ENCODE peak calls at places on chromosomes 3 and 15, in five cellular contexts. U, M, R, E and Y are unnamed samples.

GRCh38 chr3:120059081-120059864 is 35.0 kb downstream of the GSK3B start:
- ATAC-seq in U (no peak), M (no peak), R (peak), E (no peak), Y (no peak)

GRCh38 chr15:42157981-42158765 is 1.7 kb upstream of the PLA2G4F start:
- ATAC-seq in U (no peak), M (peak), R (no peak), E (no peak), Y (no peak)

GRCh38 chr15:58070801-58071418 is 5.4 kb upstream of the ALDH1A2 start:
- ATAC-seq in U (no peak), M (no peak), R (peak), E (no peak), Y (no peak)

GRCh38 chr3:72380711-72381508 is 467.3 kb downstream of the SHQ1 start:
- ATAC-seq in U (peak), M (no peak), R (peak), E (no peak), Y (no peak)

GRCh38 chr3:43522702-43523362 is 99.0 kb downstream of the ANO10 start:
- ATAC-seq in U (no peak), M (peak), R (no peak), E (peak), Y (no peak)

GRCh38 chr3:42005426-42005825 is 43.5 kb upstream of the ULK4 start:
- ATAC-seq in U (no peak), M (peak), R (no peak), E (no peak), Y (no peak)

GRCh38 chr15:49032601-49033145 is 13.6 kb downstream of the SECISBP2L start:
- ATAC-seq in U (no peak), M (no peak), R (no peak), E (no peak), Y (no peak)

GRCh38 chr3:11024181-11024580 is 31.6 kb downstream of the SLC6A1 start:
- ATAC-seq in U (no peak), M (no peak), R (no peak), E (no peak), Y (no peak)

GRCh38 chr3:72309626-72310025 is 524.7 kb upstream of the PROK2 start:
- ATAC-seq in U (no peak), M (no peak), R (no peak), E (no peak), Y (no peak)

GRCh38 chr15:88792342-88793282 is 10.6 kb upstream of the ACAN start:
- ATAC-seq in U (no peak), M (no peak), R (no peak), E (no peak), Y (no peak)

GRCh38 chr15:54519577-54519976 is 541.3 kb downstream of the UNC13C start:
- ATAC-seq in U (no peak), M (no peak), R (peak), E (no peak), Y (no peak)

GRCh38 chr15:48366574-48367312 is 35.5 kb downstream of the DUT start:
- ATAC-seq in U (no peak), M (no peak), R (no peak), E (no peak), Y (no peak)

GRCh38 chr15:31537770-31538592 is 211.3 kb downstream of the KLF13 start:
- ATAC-seq in U (no peak), M (no peak), R (no peak), E (no peak), Y (no peak)

GRCh38 chr3:149382091-149382467 is 4.6 kb upstream of the TM4SF1 start:
- ATAC-seq in U (no peak), M (no peak), R (peak), E (no peak), Y (no peak)

GRCh38 chr3:69784854-69785523 is 45.7 kb downstream of the MITF start:
- ATAC-seq in U (peak), M (peak), R (no peak), E (no peak), Y (peak)

GRCh38 chr15:88465633-88466219 is 1.5 kb downstream of the MRPL46 start:
- ATAC-seq in U (no peak), M (peak), R (no peak), E (peak), Y (no peak)

GRCh38 chr3:151431940-151432339 is 28.9 kb downstream of the IGSF10 start:
- ATAC-seq in U (no peak), M (peak), R (peak), E (no peak), Y (no peak)

GRCh38 chr3:157145566-157145965 is 14.4 kb downstream of the CCNL1 start:
- ATAC-seq in U (no peak), M (peak), R (no peak), E (peak), Y (no peak)

GRCh38 chr3:65532749-65533148 is 506.0 kb downstream of the MAGI1 start:
- ATAC-seq in U (no peak), M (peak), R (no peak), E (no peak), Y (no peak)

GRCh38 chr3:4985330-4986174 is 6.3 kb downstream of the BHLHE40 start:
- ATAC-seq in U (peak), M (no peak), R (peak), E (peak), Y (peak)

GRCh38 chr3:191290311-191291025 is 38.7 kb upstream of the CCDC50 start:
- ATAC-seq in U (no peak), M (no peak), R (peak), E (no peak), Y (no peak)

GRCh38 chr15:33402640-33403039 is 91.9 kb downstream of the RYR3 start:
- ATAC-seq in U (no peak), M (no peak), R (no peak), E (no peak), Y (no peak)

GRCh38 chr3:172061724-172062184 is 22.4 kb downstream of the FNDC3B start:
- ATAC-seq in U (peak), M (no peak), R (peak), E (peak), Y (peak)

GRCh38 chr3:28013864-28014473 is 227.4 kb upstream of the CMC1 start:
- ATAC-seq in U (no peak), M (no peak), R (peak), E (no peak), Y (no peak)

GRCh38 chr3:106193876-106194275 is 325.1 kb upstream of the CBLB start:
- ATAC-seq in U (no peak), M (no peak), R (no peak), E (no peak), Y (no peak)

GRCh38 chr3:63278171-63278999 is at the start of gene SYNPR:
- ATAC-seq in U (peak), M (no peak), R (no peak), E (no peak), Y (no peak)

GRCh38 chr3:61794961-61795360 is 233.6 kb downstream of the PTPRG start:
- ATAC-seq in U (no peak), M (no peak), R (no peak), E (no peak), Y (no peak)

GRCh38 chr3:109152326-109152725 is 15.8 kb downstream of the C3orf85 start:
- ATAC-seq in U (no peak), M (no peak), R (no peak), E (no peak), Y (no peak)

GRCh38 chr3:177201707-177202397 is 4.6 kb upstream of the TBL1XR1 start:
- ATAC-seq in U (peak), M (no peak), R (peak), E (no peak), Y (no peak)

GRCh38 chr3:196060834-196061233 is 21.1 kb downstream of the TFRC start:
- ATAC-seq in U (no peak), M (no peak), R (no peak), E (no peak), Y (no peak)

GRCh38 chr3:110015231-110015963 is 678.1 kb upstream of the DPPA4 start:
- ATAC-seq in U (no peak), M (no peak), R (peak), E (no peak), Y (no peak)

GRCh38 chr3:98360681-98361080 is 7.0 kb downstream of the OR5K4 start:
- ATAC-seq in U (no peak), M (no peak), R (peak), E (no peak), Y (no peak)

GRCh38 chr15:100244796-100245495 is 96.8 kb downstream of the ADAMTS17 start:
- ATAC-seq in U (no peak), M (no peak), R (no peak), E (no peak), Y (no peak)

GRCh38 chr3:53318522-53318921 is 28.8 kb downstream of the DCP1A start:
- ATAC-seq in U (no peak), M (no peak), R (no peak), E (no peak), Y (peak)

GRCh38 chr3:141292346-141293058 is 60.9 kb downstream of the PXYLP1 start:
- ATAC-seq in U (no peak), M (no peak), R (no peak), E (no peak), Y (no peak)

GRCh38 chr3:73547427-73548036 is 77.2 kb downstream of the PDZRN3 start:
- ATAC-seq in U (no peak), M (no peak), R (no peak), E (no peak), Y (no peak)

GRCh38 chr3:16331319-16331883 is 66.4 kb downstream of the OXNAD1 start:
- ATAC-seq in U (no peak), M (no peak), R (no peak), E (no peak), Y (no peak)

GRCh38 chr3:16328124-16328523 is 63.1 kb downstream of the OXNAD1 start:
- ATAC-seq in U (no peak), M (no peak), R (no peak), E (no peak), Y (no peak)

GRCh38 chr3:16326724-16327349 is 61.8 kb downstream of the OXNAD1 start:
- ATAC-seq in U (no peak), M (no peak), R (no peak), E (no peak), Y (no peak)

GRCh38 chr3:16329036-16329791 is 64.2 kb downstream of the OXNAD1 start:
- ATAC-seq in U (peak), M (no peak), R (no peak), E (no peak), Y (no peak)

GRCh38 chr3:16329792-16330061 is 64.7 kb downstream of the OXNAD1 start:
- ATAC-seq in U (no peak), M (no peak), R (no peak), E (no peak), Y (no peak)
- TF ChIP-seq POLR2AphosphoS5 in U (no peak), M (no peak), R (no peak), E (no peak), Y (no peak)

GRCh38 chr3:40652072-40652471 is 127.3 kb downstream of the ZNF621 start:
- ATAC-seq in U (no peak), M (peak), R (no peak), E (no peak), Y (no peak)
- TF ChIP-seq EP300 in U (no peak), M (no peak), R (no peak), E (no peak), Y (no peak)

GRCh38 chr3:40720351-40720750 is 195.6 kb downstream of the ZNF621 start:
- ATAC-seq in U (no peak), M (no peak), R (no peak), E (peak), Y (no peak)

GRCh38 chr3:40719660-40720287 is 195.0 kb downstream of the ZNF621 start:
- ATAC-seq in U (no peak), M (peak), R (no peak), E (peak), Y (no peak)

GRCh38 chr3:40717471-40717870 is 192.7 kb downstream of the ZNF621 start:
- ATAC-seq in U (no peak), M (no peak), R (no peak), E (no peak), Y (no peak)

GRCh38 chr3:40718209-40718608 is 193.4 kb downstream of the ZNF621 start:
- ATAC-seq in U (no peak), M (no peak), R (peak), E (no peak), Y (no peak)

DNA sequence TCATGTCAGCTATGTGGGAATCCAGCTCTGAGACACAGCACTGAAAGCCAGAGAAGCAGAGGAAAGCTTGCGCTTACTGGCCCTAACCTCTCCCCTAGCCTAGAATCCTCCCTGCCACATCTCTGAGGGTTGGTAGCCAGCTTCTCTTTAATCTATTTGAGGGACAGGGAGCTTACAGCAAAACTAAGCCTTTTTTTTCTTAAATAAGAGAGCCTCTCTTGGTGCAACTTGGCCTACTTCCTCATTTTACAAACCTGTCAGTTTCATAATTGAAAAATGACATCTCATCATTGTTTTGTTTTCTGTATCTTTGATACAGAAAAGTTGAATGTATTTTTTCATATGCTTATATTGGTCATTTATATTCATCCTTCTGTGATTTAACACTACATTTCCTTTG is 193.9 kb downstream of the ZNF621 start:
- ATAC-seq in U (no peak), M (no peak), R (peak), E (no peak), Y (no peak)
- TF ChIP-seq POLR2AphosphoS5 in U (no peak), M (no peak), R (no peak), E (no peak), Y (no peak)

DNA sequence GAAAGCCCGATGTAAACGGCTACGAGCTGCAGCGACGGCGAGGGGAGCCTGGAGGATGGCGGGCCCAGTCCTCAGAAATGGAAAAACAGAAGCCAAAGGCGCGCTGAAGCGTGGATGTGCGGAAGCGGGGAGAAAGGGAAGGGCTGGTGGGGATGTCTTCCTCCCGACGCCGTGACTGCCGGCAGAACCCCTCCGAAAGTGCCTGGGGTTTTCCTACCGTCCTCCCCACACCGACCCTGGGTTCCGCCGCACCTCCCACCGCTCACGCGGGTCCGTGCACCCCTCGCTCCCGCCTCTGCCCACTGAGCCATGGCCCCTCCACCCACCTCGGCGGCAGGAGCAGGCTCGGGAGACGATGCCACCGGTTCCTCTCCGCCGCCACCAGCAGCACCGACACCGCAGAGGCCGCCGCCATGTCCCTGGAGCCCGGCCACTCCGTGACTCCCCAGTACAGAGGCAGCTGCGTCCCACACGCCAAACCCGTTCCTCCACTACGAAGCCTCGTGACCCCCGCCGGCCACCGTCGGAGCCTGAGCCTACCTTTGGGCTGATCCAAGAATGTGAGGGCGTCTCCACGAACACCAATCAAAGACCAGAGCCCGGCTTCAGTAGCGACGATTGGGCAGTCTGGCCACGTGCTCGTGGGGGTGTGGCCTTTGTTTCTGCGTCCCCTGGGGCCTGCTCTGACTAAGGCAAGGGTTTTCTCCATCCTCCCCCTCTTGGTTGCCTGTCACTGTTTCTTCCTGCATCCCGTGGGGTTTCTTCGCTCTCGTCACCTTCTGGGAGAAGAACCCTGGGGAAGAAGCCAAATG is at the start of gene MCCC1:
- ATAC-seq in U (peak), M (peak), R (peak), E (peak), Y (peak)
- TF ChIP-seq EP300 in U (peak), M (peak), R (peak), E (peak), Y (no peak)

DNA sequence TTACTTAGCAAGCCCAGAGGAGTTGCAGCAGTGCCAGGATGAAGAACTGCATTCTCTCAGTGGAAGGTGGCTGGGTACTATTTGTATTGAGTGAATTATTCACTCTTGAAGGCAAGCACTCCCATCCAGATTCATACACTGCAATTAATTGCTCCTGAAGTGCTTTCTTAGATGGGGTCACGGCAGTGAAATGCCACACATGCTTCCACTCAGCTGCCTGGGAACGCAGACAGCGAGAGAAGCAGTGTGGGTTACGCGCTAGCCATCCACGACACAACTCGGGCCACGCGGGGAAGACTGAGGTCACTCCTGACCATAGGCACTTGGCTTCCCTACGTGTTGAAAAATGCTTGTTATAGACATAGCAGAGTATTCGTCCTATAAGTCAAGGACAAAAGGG is 30.8 kb upstream of the LMCD1 start:
- ATAC-seq in U (peak), M (no peak), R (no peak), E (no peak), Y (peak)
- TF ChIP-seq POLR2AphosphoS5 in U (no peak), M (no peak), R (no peak), E (no peak), Y (peak)

GRCh38 chr15:38377547-38378161 is 76.3 kb upstream of the FAM98B start:
- ATAC-seq in U (no peak), M (no peak), R (no peak), E (no peak), Y (no peak)
- TF ChIP-seq EP300 in U (no peak), M (no peak), R (no peak), E (no peak), Y (no peak)

DNA sequence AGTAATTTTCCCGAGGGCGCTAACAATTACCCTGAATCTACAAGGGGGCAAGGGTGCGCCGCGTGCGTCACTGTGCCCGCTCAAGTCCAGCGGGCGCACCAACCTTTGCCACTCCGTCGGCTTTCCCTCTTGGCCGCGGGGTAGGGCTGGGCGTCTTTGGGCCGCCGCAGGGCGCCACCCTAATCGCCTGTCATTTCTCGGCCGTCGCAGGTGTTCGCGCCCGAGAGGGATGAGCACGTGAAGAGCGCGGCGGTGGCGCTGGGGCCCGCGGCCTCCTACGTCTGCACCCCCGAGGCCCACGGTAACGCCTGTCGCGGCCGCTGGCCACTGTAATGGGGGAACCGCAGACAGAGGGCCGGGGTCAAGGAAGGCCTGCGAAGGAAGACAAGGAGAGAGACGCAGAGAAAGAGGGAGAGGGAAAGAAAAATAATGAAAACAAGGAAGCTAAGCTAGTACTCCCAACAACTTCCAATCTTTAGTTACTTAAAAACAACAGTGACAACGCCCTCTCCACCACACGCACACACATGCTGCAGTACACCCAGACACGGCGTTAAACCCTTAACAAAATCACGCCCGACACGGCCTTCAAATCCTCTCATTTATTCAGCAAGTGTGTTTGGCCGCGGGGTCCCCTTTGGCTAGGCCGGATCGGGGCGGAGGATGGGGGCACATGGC is 3.8 kb downstream of the SKOR1 start:
- ATAC-seq in U (no peak), M (no peak), R (no peak), E (no peak), Y (no peak)
- TF ChIP-seq POLR2AphosphoS5 in U (no peak), M (no peak), R (no peak), E (no peak), Y (no peak)

GRCh38 chr15:35872577-35872976 is 326.6 kb upstream of the DPH6 start:
- ATAC-seq in U (no peak), M (no peak), R (no peak), E (no peak), Y (no peak)
- TF ChIP-seq EP300 in U (no peak), M (no peak), R (no peak), E (no peak), Y (no peak)

DNA sequence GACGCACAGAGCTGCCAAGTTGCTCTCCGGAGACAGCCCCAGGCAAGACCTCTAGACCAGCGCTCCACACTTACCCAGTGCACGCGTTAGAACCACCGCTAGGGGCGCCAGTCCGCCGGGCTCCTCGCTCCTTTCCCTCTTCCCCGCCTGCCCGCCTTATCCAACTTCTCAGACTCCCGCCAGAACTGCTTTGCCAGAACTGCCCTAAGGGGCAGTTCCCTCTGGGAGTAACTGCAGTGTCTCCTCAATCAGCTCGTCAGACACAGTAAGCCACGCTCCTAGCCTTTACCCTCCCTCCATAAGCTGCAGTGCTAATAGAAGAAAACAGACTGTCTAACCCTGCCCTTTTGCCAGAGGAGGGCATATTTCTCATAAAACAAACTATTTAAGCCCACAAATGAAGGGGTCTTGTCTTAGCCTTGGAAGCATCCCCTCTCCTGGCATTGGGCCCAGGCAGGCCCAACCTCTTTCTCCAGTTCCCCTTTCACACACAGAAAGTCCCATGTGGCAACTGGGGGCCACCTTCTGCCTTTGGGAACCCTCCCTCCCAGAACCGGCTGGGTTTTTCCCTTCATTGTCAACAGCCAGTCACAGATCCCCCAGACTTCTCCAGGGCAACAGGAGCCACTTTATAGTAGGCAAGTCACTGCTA is 3.7 kb downstream of the BMF start:
- ATAC-seq in U (peak), M (peak), R (peak), E (peak), Y (peak)
- TF ChIP-seq POLR2AphosphoS5 in U (no peak), M (peak), R (no peak), E (no peak), Y (peak)